ENCODE peak calls at places on chromosomes 6 and 20, in five cellular contexts. M is neural progenitor cell, C is heart left ventricle, D is tibial nerve, J is ovary. N is an unnamed sample. For H3K4me1, the result is how much of the 10 kb centered on the place peaks cover.

GRCh38 chr20:20073851-20074252 is 21.5 kb downstream of the CFAP61 start:
- DNase-seq in M (no peak), C (no peak), D (no peak), J (no peak), N (no peak)

GRCh38 chr20:11229772-11230171 is 556.0 kb upstream of the JAG1 start:
- DNase-seq in M (peak), C (peak), D (no peak), J (peak), N (peak)

GRCh38 chr6:36660771-36661471 is 17.6 kb upstream of the CDKN1A start:
- DNase-seq in M (peak), C (peak), D (no peak), J (peak), N (peak)

GRCh38 chr6:111880181-111880944 is 7.1 kb upstream of the FYN start:
- DNase-seq in M (no peak), C (no peak), D (no peak), J (no peak), N (no peak)

GRCh38 chr6:165047952-165048351 is 261.5 kb downstream of the C6orf118 start:
- DNase-seq in M (no peak), C (no peak), D (no peak), J (no peak), N (no peak)

GRCh38 chr6:79515436-79515835 is 21.8 kb downstream of the LCA5 start:
- DNase-seq in M (no peak), C (no peak), D (no peak), J (no peak), N (no peak)

GRCh38 chr20:13174402-13174801 is 46.7 kb upstream of the ISM1 start:
- DNase-seq in M (no peak), C (no peak), D (no peak), J (no peak), N (no peak)

GRCh38 chr6:134676307-134677281 is 273.3 kb downstream of the ALDH8A1 start:
- DNase-seq in M (no peak), C (no peak), D (no peak), J (no peak), N (no peak)

GRCh38 chr6:75759207-75759606 is 10.2 kb downstream of the MYO6 start:
- DNase-seq in M (peak), C (no peak), D (no peak), J (no peak), N (no peak)

GRCh38 chr20:50381771-50382593 is 128.2 kb upstream of the PTPN1 start:
- DNase-seq in M (no peak), C (no peak), D (no peak), J (no peak), N (no peak)

GRCh38 chr6:163392533-163392932 is 22.0 kb upstream of the QKI start:
- DNase-seq in M (no peak), C (peak), D (no peak), J (no peak), N (peak)

GRCh38 chr6:108127826-108128225 is 38.0 kb upstream of the NR2E1 start:
- DNase-seq in M (no peak), C (no peak), D (no peak), J (no peak), N (no peak)

GRCh38 chr20:33490023-33490933 is at the start of gene CBFA2T2:
- DNase-seq in M (peak), C (peak), D (peak), J (peak), N (peak)

GRCh38 chr6:115545410-115545986 is 515.2 kb downstream of the FRK start:
- DNase-seq in M (peak), C (peak), D (no peak), J (no peak), N (no peak)

GRCh38 chr6:390914-391558 is 516 bp upstream of the IRF4 start:
- DNase-seq in M (peak), C (no peak), D (no peak), J (no peak), N (no peak)

GRCh38 chr20:14716251-14716650 is 378.8 kb upstream of the FLRT3 start:
- DNase-seq in M (peak), C (no peak), D (no peak), J (no peak), N (no peak)
- H3K4me1 ChIP-seq in M (half or more), C (under half), D (under half), J (under half), N (under half)

DNA sequence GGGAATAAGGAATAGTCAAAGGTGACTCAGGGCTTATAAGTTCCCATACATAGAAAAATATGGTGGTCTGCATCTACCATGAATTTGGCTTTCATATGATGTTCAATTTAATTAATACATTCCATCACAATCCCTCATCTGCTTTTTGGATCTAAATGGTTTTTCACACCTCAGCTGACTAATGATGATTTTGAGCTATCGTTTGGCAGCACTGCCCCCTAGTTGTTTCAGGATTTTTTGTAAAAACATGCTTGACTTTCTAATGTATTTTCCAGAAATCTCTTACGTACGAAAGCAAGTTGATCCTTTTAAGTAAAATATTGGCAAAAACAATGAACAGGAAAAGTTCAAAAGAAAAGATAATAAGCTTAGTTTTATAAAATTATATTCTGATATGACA is 408.6 kb upstream of the ADGRB3 start:
- DNase-seq in M (peak), C (no peak), D (no peak), J (no peak), N (no peak)
- TF ChIP-seq CTCF in M (peak), C (peak), D (peak), J (no peak), N (no peak)

DNA sequence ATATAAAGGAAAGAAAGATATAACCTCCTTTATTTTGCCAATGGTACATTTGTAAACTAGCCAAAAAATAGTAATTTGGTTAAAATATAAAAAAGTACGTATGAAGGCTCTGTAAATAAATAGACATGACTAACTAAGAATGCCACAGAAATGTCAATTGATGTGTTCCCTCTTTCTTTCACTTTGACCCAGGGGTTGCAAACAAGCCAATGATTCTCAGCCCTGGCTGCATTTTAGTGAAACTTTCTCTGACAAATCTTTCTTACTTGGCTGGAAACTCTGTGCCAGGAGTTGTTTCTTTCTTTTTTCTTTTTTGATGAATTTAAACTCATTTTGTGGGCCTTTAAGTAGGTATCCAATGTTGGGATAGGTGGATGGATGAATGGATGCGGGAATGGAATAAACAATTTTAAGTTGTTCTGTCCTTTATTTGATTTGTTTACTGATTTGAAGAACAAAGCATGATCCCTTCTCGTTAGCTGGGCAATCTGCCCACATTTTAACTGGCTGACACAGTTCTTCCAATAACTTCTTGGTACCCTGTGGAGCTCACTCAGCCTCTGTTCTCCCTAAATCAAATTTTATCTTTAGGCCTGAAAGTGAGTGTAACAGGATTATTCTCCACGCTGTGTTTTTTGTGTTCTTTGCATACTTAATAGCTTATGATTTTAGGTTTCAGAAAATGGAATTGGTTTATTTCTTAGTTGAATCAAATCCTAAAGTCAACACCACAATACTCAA is 58.6 kb upstream of the GCLC start:
- DNase-seq in M (no peak), C (no peak), D (no peak), J (no peak), N (no peak)
- H3K4me3 ChIP-seq in M (no peak), C (no peak), D (no peak), J (no peak), N (no peak)

GRCh38 chr20:15098351-15098750 is 760.9 kb upstream of the FLRT3 start:
- DNase-seq in M (no peak), C (no peak), D (no peak), J (no peak), N (no peak)
- H3K4me1 ChIP-seq in M (under half), C (under half), D (under half), J (under half), N (under half)

GRCh38 chr6:27605401-27606342 is 132.8 kb upstream of the ZNF184 start:
- DNase-seq in M (peak), C (no peak), D (no peak), J (no peak), N (no peak)
- TF ChIP-seq CTCF in M (no peak), C (no peak), D (no peak), J (no peak), N (no peak)

DNA sequence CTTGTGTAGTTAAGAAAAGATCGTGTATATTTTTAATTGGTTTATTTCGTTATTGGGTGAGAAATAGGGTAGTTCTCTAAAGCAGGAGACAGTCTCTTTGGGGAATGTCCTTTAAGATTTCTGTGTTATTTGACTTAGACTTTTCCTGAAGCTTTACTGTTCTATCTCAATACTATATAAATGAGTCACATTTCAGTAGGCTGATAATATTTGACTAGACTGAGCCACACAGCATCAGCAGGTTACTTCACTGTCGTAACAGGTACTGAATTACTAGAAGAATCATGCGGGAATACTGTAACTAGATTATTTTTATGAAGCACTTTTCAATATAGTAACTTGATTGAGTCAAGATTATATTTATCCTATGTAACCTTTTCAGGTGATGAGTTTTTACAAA is 1.4 kb downstream of the SMAP1 start:
- DNase-seq in M (no peak), C (no peak), D (no peak), J (no peak), N (no peak)
- H3K4me3 ChIP-seq in M (peak), C (peak), D (no peak), J (peak), N (peak)

N was measured in right atrium auricular region.